ENCODE peak calls at places on chromosomes 2 and 18, in ten cellular contexts. N, P, A, L, W, U, B, H, T and Y are unnamed samples.

GRCh38 chr2:207743514-207743913 is 26.2 kb downstream of the FZD5 start:
- DNase-seq in N (no peak), P (no peak), A (no peak), L (no peak), W (no peak), U (no peak), B (no peak), H (no peak), T (no peak), Y (no peak)

GRCh38 chr2:1605102-1605501 is 139.2 kb downstream of the PXDN start:
- DNase-seq in N (peak; percentile 75), P (no peak), A (no peak), L (peak; percentile 86), W (no peak), U (peak; percentile 44), B (no peak), H (no peak), T (peak; percentile 76), Y (no peak)

GRCh38 chr18:58754544-58755068 is 83.3 kb downstream of the MALT1 start:
- DNase-seq in N (peak; percentile 49), P (no peak), A (no peak), L (peak; percentile 80), W (no peak), U (peak; percentile 58), B (no peak), H (peak; percentile 18), T (peak; percentile 36), Y (no peak)

GRCh38 chr18:36211612-36212065 is 24.3 kb downstream of the MOCOS start:
- DNase-seq in N (no peak), P (no peak), A (no peak), L (no peak), W (peak; percentile 23), U (no peak), B (no peak), H (no peak), T (no peak), Y (no peak)

GRCh38 chr2:101766871-101767739 is 69.6 kb downstream of the MAP4K4 start:
- DNase-seq in N (no peak), P (no peak), A (no peak), L (no peak), W (no peak), U (no peak), B (peak; percentile 70), H (no peak), T (no peak), Y (no peak)

GRCh38 chr18:54254265-54254758 is 15.0 kb upstream of the POLI start:
- DNase-seq in N (no peak), P (no peak), A (no peak), L (no peak), W (peak; percentile 76), U (no peak), B (peak; percentile 53), H (no peak), T (no peak), Y (peak; percentile 23)

GRCh38 chr2:239312741-239313246 is 88.0 kb downstream of the HDAC4 start:
- DNase-seq in N (peak; percentile 43), P (no peak), A (no peak), L (peak; percentile 76), W (peak; percentile 41), U (no peak), B (no peak), H (peak; percentile 18), T (peak; percentile 27), Y (peak; percentile 18)

GRCh38 chr18:8142131-8142711 is 467.0 kb upstream of the RAB12 start:
- DNase-seq in N (no peak), P (no peak), A (no peak), L (no peak), W (no peak), U (no peak), B (no peak), H (no peak), T (peak; percentile 21), Y (no peak)

GRCh38 chr2:58734365-58734764 is 493.2 kb upstream of the FANCL start:
- DNase-seq in N (no peak), P (no peak), A (no peak), L (no peak), W (no peak), U (no peak), B (peak; percentile 55), H (no peak), T (no peak), Y (no peak)

GRCh38 chr2:168146892-168147810 is 100.2 kb downstream of the STK39 start:
- DNase-seq in N (no peak), P (no peak), A (no peak), L (no peak), W (no peak), U (no peak), B (no peak), H (no peak), T (no peak), Y (no peak)

GRCh38 chr2:108923736-108924443 is 65.1 kb downstream of the EDAR start:
- DNase-seq in N (no peak), P (no peak), A (no peak), L (no peak), W (peak; percentile 7), U (peak; percentile 26), B (no peak), H (no peak), T (no peak), Y (no peak)

DNA sequence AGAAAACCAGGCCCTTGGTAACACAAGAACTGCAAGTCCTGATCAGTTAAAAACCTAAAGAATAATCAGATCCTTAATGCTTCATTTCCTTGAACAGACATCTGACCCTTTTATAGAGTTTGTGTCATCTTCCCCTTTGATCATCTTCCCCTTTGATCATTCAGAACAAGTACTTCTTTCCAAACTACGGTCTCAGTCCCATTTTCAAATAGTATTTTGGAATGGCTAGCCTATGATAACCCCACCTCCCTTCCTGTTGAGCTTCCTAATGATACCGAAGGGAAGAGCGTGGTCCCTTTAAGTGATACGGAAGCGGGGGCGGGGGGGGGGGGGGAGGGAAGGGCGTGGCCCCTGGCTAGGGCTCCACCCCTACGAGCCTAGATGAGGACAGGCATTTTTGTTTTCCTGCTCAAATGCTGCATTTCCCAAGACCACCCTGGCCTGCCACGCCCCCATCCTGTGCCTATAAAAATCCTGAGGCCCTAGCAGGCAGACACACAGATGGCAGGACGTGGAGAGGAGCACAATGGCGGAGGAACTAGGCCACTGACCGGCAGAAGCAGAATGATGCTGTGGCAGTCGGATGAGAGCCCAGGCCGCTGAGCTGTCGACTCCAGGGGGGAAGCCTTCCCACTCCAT is 24.1 kb upstream of the CHRNA1 start:
- DNase-seq in N (no peak), P (no peak), A (no peak), L (no peak), W (no peak), U (no peak), B (peak; percentile 40), H (no peak), T (no peak), Y (no peak)
- H3K4me1 ChIP-seq in N (no peaks in the 10 kb centered on the region), P (peaks cover 4% of the 10 kb centered on the region), A (peaks cover 8% of the 10 kb centered on the region), L (no peaks in the 10 kb centered on the region), W (no peaks in the 10 kb centered on the region), U (no peaks in the 10 kb centered on the region), B (peaks cover 9% of the 10 kb centered on the region), H (peaks cover 6% of the 10 kb centered on the region), T (no peaks in the 10 kb centered on the region), Y (no peaks in the 10 kb centered on the region)

GRCh38 chr2:127078691-127079270 is 28.2 kb downstream of the BIN1 start:
- DNase-seq in N (no peak), P (no peak), A (no peak), L (no peak), W (no peak), U (no peak), B (no peak), H (no peak), T (no peak), Y (no peak)
- H3K4me1 ChIP-seq in N (peaks cover 40% of the 10 kb centered on the region), P (peaks cover 24% of the 10 kb centered on the region), A (peaks cover 68% of the 10 kb centered on the region), L (no peaks in the 10 kb centered on the region), W (no peaks in the 10 kb centered on the region), U (peaks cover 22% of the 10 kb centered on the region), B (peaks cover 47% of the 10 kb centered on the region), H (peaks cover 54% of the 10 kb centered on the region), T (peaks cover 24% of the 10 kb centered on the region), Y (peaks cover 21% of the 10 kb centered on the region)

DNA sequence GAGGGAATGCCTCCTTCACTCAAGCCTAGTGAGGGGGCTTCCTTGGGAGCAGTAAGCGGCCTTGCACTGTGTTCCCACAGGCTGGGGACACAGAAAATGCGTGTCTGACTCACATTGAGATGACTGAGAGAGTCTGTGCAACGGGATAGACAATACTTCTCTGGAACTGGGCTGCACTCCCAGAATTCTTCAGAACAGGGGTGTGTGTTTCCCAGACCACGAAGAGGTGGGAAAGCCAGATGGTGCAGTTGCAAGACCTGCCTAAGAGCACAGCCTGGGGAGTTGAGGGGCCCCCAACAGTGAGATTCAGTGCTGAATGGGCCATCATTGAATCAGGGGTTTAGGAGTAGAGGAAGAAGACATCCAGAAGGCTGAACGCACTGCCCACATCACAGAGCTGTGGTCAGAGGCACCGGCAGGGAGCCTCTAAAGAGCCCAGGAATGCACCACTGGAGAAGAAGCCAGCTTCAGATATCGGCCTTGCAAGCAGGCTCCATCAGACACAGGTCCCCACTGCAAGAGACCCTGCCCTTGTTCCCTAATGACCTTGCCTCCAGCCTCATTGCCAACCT is 36.6 kb upstream of the MRPL19 start:
- DNase-seq in N (no peak), P (no peak), A (no peak), L (no peak), W (no peak), U (no peak), B (no peak), H (no peak), T (no peak), Y (no peak)
- H3K4me1 ChIP-seq in N (peaks cover 5% of the 10 kb centered on the region), P (no peaks in the 10 kb centered on the region), A (peaks cover 4% of the 10 kb centered on the region), L (no peaks in the 10 kb centered on the region), W (no peaks in the 10 kb centered on the region), U (peaks cover 4% of the 10 kb centered on the region), B (peaks cover 26% of the 10 kb centered on the region), H (peaks cover 4% of the 10 kb centered on the region), T (no peaks in the 10 kb centered on the region), Y (no peaks in the 10 kb centered on the region)

GRCh38 chr2:172249336-172249735 is 146.6 kb upstream of the DLX2 start:
- DNase-seq in N (no peak), P (no peak), A (no peak), L (no peak), W (no peak), U (no peak), B (no peak), H (no peak), T (no peak), Y (no peak)

GRCh38 chr2:172249986-172250385 is 147.3 kb upstream of the DLX2 start:
- DNase-seq in N (no peak), P (no peak), A (no peak), L (no peak), W (no peak), U (no peak), B (no peak), H (no peak), T (no peak), Y (no peak)

GRCh38 chr2:172250801-172251200 is 148.1 kb upstream of the DLX2 start:
- DNase-seq in N (no peak), P (no peak), A (no peak), L (no peak), W (no peak), U (no peak), B (no peak), H (no peak), T (no peak), Y (no peak)

GRCh38 chr2:172252154-172252553 is 149.5 kb upstream of the DLX2 start:
- DNase-seq in N (peak; percentile 71), P (no peak), A (no peak), L (peak; percentile 79), W (no peak), U (no peak), B (no peak), H (no peak), T (peak; percentile 65), Y (no peak)

DNA sequence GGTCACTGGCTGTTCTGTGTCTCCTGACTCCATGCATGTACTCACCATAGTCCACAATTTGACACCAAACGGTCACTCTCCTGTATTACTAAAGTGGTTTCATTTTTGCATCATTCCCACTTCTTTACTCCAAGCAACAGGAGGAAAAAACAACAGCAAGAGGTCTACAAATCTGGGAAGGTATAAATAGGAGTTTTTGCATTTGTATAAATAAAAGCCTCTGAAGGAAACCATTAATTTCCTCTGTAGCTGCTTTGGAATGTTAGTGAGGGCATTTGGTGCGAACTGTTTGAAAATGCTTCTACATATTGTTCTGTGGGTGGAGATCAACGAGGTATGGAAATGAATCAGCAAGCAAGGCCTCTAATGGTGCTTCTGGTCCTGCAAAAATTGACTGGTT is 148.5 kb upstream of the DLX2 start:
- DNase-seq in N (no peak), P (no peak), A (no peak), L (no peak), W (no peak), U (no peak), B (no peak), H (no peak), T (no peak), Y (no peak)
- H3K4me1 ChIP-seq in N (peaks cover 21% of the 10 kb centered on the region), P (peaks cover 3% of the 10 kb centered on the region), A (no peaks in the 10 kb centered on the region), L (peaks cover 4% of the 10 kb centered on the region), W (no peaks in the 10 kb centered on the region), U (no peaks in the 10 kb centered on the region), B (peaks cover 31% of the 10 kb centered on the region), H (peaks cover 9% of the 10 kb centered on the region), T (peaks cover 16% of the 10 kb centered on the region), Y (no peaks in the 10 kb centered on the region)